ENCODE peak calls at places on chromosome 19, in four cellular contexts. One of them, this sample, is unnamed.

GRCh38 chr19:10634881-10635463 is 9.6 kb downstream of the SLC44A2 start:
- DNase-seq in cardiac muscle cell: no peak
- DNase-seq in cardiac fibroblast: no peak
- DNase-seq in CD4-positive, alpha-beta T cell: no peak
- DNase-seq in this sample: no peak

GRCh38 chr19:40737102-40737644 is 13.1 kb downstream of the ACTMAP start:
- DNase-seq in cardiac fibroblast: no peak
- DNase-seq in cardiac muscle cell: no peak
- DNase-seq in CD4-positive, alpha-beta T cell: no peak
- DNase-seq in this sample: no peak

GRCh38 chr19:9523885-9524474 is 14.5 kb downstream of the ZNF426 start:
- DNase-seq in cardiac muscle cell: no peak
- DNase-seq in cardiac fibroblast: peak
- DNase-seq in CD4-positive, alpha-beta T cell: no peak
- DNase-seq in this sample: no peak

GRCh38 chr19:18046066-18046718 is 38.2 kb downstream of the ARRDC2 start:
- DNase-seq in CD4-positive, alpha-beta T cell: no peak
- DNase-seq in cardiac muscle cell: peak
- DNase-seq in cardiac fibroblast: peak
- DNase-seq in this sample: peak

GRCh38 chr19:15426485-15427349 is 7.9 kb upstream of the AKAP8L start:
- DNase-seq in CD4-positive, alpha-beta T cell: no peak
- DNase-seq in cardiac muscle cell: no peak
- DNase-seq in cardiac fibroblast: no peak
- DNase-seq in this sample: no peak

GRCh38 chr19:8088752-8089663 is 36.4 kb downstream of the CCL25 start:
- DNase-seq in cardiac fibroblast: no peak
- DNase-seq in cardiac muscle cell: no peak
- DNase-seq in CD4-positive, alpha-beta T cell: no peak
- DNase-seq in this sample: no peak

GRCh38 chr19:37695144-37695899 is 24.2 kb downstream of the ZNF607 start:
- DNase-seq in cardiac fibroblast: no peak
- DNase-seq in CD4-positive, alpha-beta T cell: no peak
- DNase-seq in cardiac muscle cell: no peak
- DNase-seq in this sample: no peak

GRCh38 chr19:52786078-52786463 is 520 bp downstream of the ZNF600 start:
- DNase-seq in cardiac muscle cell: no peak
- DNase-seq in CD4-positive, alpha-beta T cell: no peak
- DNase-seq in cardiac fibroblast: no peak
- DNase-seq in this sample: peak

GRCh38 chr19:2083174-2083854 is 12.8 kb downstream of the MOB3A start:
- DNase-seq in cardiac muscle cell: no peak
- DNase-seq in CD4-positive, alpha-beta T cell: peak
- DNase-seq in cardiac fibroblast: no peak
- DNase-seq in this sample: no peak

GRCh38 chr19:35476149-35476548 is 14.1 kb downstream of the KRTDAP start:
- DNase-seq in CD4-positive, alpha-beta T cell: no peak
- DNase-seq in cardiac muscle cell: no peak
- DNase-seq in cardiac fibroblast: no peak
- DNase-seq in this sample: peak

GRCh38 chr19:10419646-10420443 is 493 bp upstream of the PDE4A start:
- DNase-seq in CD4-positive, alpha-beta T cell: no peak
- DNase-seq in cardiac muscle cell: peak
- DNase-seq in cardiac fibroblast: peak
- DNase-seq in this sample: no peak

GRCh38 chr19:29705706-29706105 is 9.4 kb downstream of the C19orf12 start:
- DNase-seq in cardiac muscle cell: no peak
- DNase-seq in cardiac fibroblast: no peak
- DNase-seq in CD4-positive, alpha-beta T cell: no peak
- DNase-seq in this sample: no peak

GRCh38 chr19:2050991-2051770 is at the start of gene MKNK2:
- DNase-seq in cardiac fibroblast: peak
- DNase-seq in cardiac muscle cell: peak
- DNase-seq in CD4-positive, alpha-beta T cell: peak
- DNase-seq in this sample: peak

GRCh38 chr19:50723069-50723468 is at the start of gene CLEC11A:
- DNase-seq in cardiac fibroblast: peak
- DNase-seq in CD4-positive, alpha-beta T cell: no peak
- DNase-seq in cardiac muscle cell: peak
- DNase-seq in this sample: no peak

GRCh38 chr19:50725218-50725931 is 2.2 kb downstream of the CLEC11A start:
- DNase-seq in cardiac fibroblast: peak
- DNase-seq in cardiac muscle cell: no peak
- DNase-seq in CD4-positive, alpha-beta T cell: no peak
- DNase-seq in this sample: no peak

GRCh38 chr19:50723735-50724521 is 764 bp downstream of the CLEC11A start:
- DNase-seq in cardiac muscle cell: no peak
- DNase-seq in CD4-positive, alpha-beta T cell: no peak
- DNase-seq in cardiac fibroblast: no peak
- DNase-seq in this sample: no peak

GRCh38 chr19:50725932-50726230 is 2.7 kb downstream of the CLEC11A start:
- DNase-seq in cardiac muscle cell: no peak
- DNase-seq in cardiac fibroblast: no peak
- DNase-seq in CD4-positive, alpha-beta T cell: no peak
- DNase-seq in this sample: no peak

DNA sequence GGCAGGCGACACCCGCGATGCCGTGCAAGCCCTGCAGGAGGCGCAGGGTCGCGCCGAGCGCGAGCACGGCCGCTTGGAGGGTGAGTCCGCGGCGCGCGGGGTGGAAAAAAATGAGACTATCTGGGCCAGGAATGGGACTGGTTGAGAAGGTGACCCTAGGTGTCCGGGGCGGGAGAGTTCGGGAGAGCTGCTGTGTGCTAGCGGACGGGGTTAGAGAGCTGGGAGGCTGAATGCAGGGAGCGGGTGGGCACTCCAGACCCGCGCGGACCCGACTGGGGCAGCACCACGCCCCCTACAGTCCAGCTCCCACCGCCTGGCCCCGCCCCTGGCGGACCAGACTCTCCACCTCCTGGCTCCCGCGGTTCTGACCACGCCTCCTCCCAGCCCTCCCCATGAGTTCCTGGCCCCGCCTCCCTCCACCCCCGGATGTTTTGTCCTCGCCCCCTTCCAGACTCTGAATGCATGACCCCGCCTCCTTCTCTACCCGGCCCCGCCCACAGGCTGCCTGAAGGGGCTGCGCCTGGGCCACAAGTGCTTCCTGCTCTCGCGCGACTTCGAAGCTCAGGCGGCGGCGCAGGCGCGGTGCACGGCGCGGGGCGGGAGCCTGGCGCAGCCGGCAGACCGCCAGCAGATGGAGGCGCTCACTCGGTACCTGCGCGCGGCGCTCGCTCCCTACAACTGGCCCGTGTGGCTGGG is 1.5 kb downstream of the CLEC11A start:
- DNase-seq in cardiac fibroblast: peak
- DNase-seq in cardiac muscle cell: peak
- DNase-seq in CD4-positive, alpha-beta T cell: peak
- DNase-seq in this sample: peak
- TF ChIP-seq CTCF in cardiac fibroblast: peak
- TF ChIP-seq CTCF in cardiac muscle cell: peak
- TF ChIP-seq CTCF in CD4-positive, alpha-beta T cell: peak
- TF ChIP-seq CTCF in this sample: peak

GRCh38 chr19:47231215-47232054 is 436 bp upstream of the BBC3 start:
- DNase-seq in CD4-positive, alpha-beta T cell: peak
- DNase-seq in cardiac fibroblast: peak
- DNase-seq in cardiac muscle cell: peak
- DNase-seq in this sample: peak
- TF ChIP-seq CTCF in CD4-positive, alpha-beta T cell: no peak
- TF ChIP-seq CTCF in cardiac fibroblast: no peak
- TF ChIP-seq CTCF in cardiac muscle cell: no peak
- TF ChIP-seq CTCF in this sample: no peak

GRCh38 chr19:48988286-48988685 is 4.8 kb downstream of the GYS1 start:
- DNase-seq in cardiac muscle cell: no peak
- DNase-seq in CD4-positive, alpha-beta T cell: no peak
- DNase-seq in cardiac fibroblast: no peak
- DNase-seq in this sample: no peak
- TF ChIP-seq CTCF in cardiac muscle cell: no peak
- TF ChIP-seq CTCF in CD4-positive, alpha-beta T cell: no peak
- TF ChIP-seq CTCF in cardiac fibroblast: no peak
- TF ChIP-seq CTCF in this sample: no peak

GRCh38 chr19:54648129-54648528 is 14.7 kb upstream of the LILRB4 start:
- DNase-seq in cardiac muscle cell: no peak
- DNase-seq in CD4-positive, alpha-beta T cell: no peak
- DNase-seq in cardiac fibroblast: no peak
- DNase-seq in this sample: no peak

GRCh38 chr19:54654447-54655321 is 8.1 kb upstream of the LILRB4 start:
- DNase-seq in cardiac fibroblast: no peak
- DNase-seq in CD4-positive, alpha-beta T cell: no peak
- DNase-seq in cardiac muscle cell: no peak
- DNase-seq in this sample: no peak

GRCh38 chr19:54650108-54650666 is 12.6 kb upstream of the LILRB4 start:
- DNase-seq in CD4-positive, alpha-beta T cell: no peak
- DNase-seq in cardiac muscle cell: no peak
- DNase-seq in cardiac fibroblast: no peak
- DNase-seq in this sample: no peak

GRCh38 chr19:54653181-54653809 is 9.5 kb upstream of the LILRB4 start:
- DNase-seq in cardiac fibroblast: peak
- DNase-seq in cardiac muscle cell: peak
- DNase-seq in CD4-positive, alpha-beta T cell: no peak
- DNase-seq in this sample: no peak
- TF ChIP-seq CTCF in cardiac fibroblast: peak
- TF ChIP-seq CTCF in cardiac muscle cell: peak
- TF ChIP-seq CTCF in CD4-positive, alpha-beta T cell: peak
- TF ChIP-seq CTCF in this sample: peak

GRCh38 chr19:54436031-54436523 is 12.9 kb upstream of the LENG8 start:
- DNase-seq in cardiac fibroblast: no peak
- DNase-seq in cardiac muscle cell: no peak
- DNase-seq in CD4-positive, alpha-beta T cell: no peak
- DNase-seq in this sample: no peak
- TF ChIP-seq CTCF in cardiac fibroblast: no peak
- TF ChIP-seq CTCF in cardiac muscle cell: no peak
- TF ChIP-seq CTCF in CD4-positive, alpha-beta T cell: no peak
- TF ChIP-seq CTCF in this sample: no peak

DNA sequence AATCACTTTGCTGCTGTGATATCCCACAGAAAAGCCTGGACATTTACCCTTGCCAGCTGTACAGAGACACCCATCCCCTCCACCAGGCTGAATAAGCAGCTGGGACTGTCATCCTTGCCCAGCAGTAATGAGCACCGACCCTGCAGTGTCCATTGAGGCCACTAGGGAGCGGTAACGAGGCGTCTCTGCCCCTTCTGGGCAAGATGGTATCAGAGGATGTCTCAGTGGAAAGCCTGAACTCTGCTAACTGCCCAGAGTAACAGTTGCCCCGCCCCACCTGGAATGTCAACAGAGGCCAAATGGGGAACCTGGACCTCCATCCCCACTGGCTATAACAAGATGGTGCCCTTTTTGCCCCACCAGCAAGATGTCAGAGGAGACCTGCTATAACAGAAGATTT is 22.8 kb upstream of the CEACAM20 start:
- DNase-seq in CD4-positive, alpha-beta T cell: no peak
- DNase-seq in cardiac muscle cell: peak
- DNase-seq in cardiac fibroblast: peak
- DNase-seq in this sample: peak
- TF ChIP-seq CTCF in CD4-positive, alpha-beta T cell: no peak
- TF ChIP-seq CTCF in cardiac muscle cell: peak
- TF ChIP-seq CTCF in cardiac fibroblast: peak
- TF ChIP-seq CTCF in this sample: peak

GRCh38 chr19:49451430-49452181 is at the start of gene PIH1D1:
- DNase-seq in cardiac muscle cell: peak
- DNase-seq in CD4-positive, alpha-beta T cell: peak
- DNase-seq in cardiac fibroblast: peak
- DNase-seq in this sample: peak
- TF ChIP-seq CTCF in cardiac muscle cell: peak
- TF ChIP-seq CTCF in CD4-positive, alpha-beta T cell: no peak
- TF ChIP-seq CTCF in cardiac fibroblast: peak
- TF ChIP-seq CTCF in this sample: no peak

This sample was measured in Calu3.